ENCODE peak calls at places on chromosome 15, in six cellular contexts. L is fibroblast of the aortic adventitia; M is nucleus accumbens; Y is activated T-helper 9 cell treated with anti-CD3 and anti-CD28 coated beads, Interleukin-2, amount 50 U/mL, for 16 hours; Q is progenitor cell of endocrine pancreas; H is glomerular endothelial cell. B is an unnamed sample.
A peak's percentile ranks its signal among the peaks of the same experiment; 100 is the strongest.

GRCh38 chr15:67148196-67148701 is 82.8 kb downstream of the SMAD3 start:
- DNase-seq in L (peak; percentile 57), M (no peak), Y (no peak), Q (no peak), H (no peak), B (peak; percentile 74)

GRCh38 chr15:29920515-29920914 is 98.2 kb upstream of the TJP1 start:
- DNase-seq in L (no peak), M (no peak), Y (no peak), Q (no peak), H (no peak), B (peak; percentile 59)

GRCh38 chr15:100123611-100124010 is 218.2 kb downstream of the ADAMTS17 start:
- DNase-seq in L (no peak), M (no peak), Y (no peak), Q (no peak), H (no peak), B (no peak)

GRCh38 chr15:25241241-25241801 is 197.5 kb downstream of the UBE3A start:
- DNase-seq in L (no peak), M (no peak), Y (no peak), Q (no peak), H (no peak), B (no peak)

GRCh38 chr15:77504310-77504709 is 83.6 kb downstream of the HMG20A start:
- DNase-seq in L (no peak), M (no peak), Y (no peak), Q (no peak), H (no peak), B (peak; percentile 36)

GRCh38 chr15:73328149-73328820 is 40.5 kb downstream of the HCN4 start:
- DNase-seq in L (no peak), M (no peak), Y (no peak), Q (no peak), H (no peak), B (no peak)

GRCh38 chr15:39216816-39217215 is 364.1 kb upstream of the THBS1 start:
- DNase-seq in L (no peak), M (no peak), Y (no peak), Q (no peak), H (no peak), B (no peak)

GRCh38 chr15:43777293-43777819 is 590 bp upstream of the ELL3 start:
- DNase-seq in L (peak; percentile 75), M (no peak), Y (peak; percentile 70), Q (peak; percentile 38), H (no peak), B (peak; percentile 85)

GRCh38 chr15:57562220-57562769 is 29.4 kb upstream of the MYZAP start:
- DNase-seq in L (no peak), M (no peak), Y (no peak), Q (no peak), H (no peak), B (no peak)

GRCh38 chr15:87477759-87478687 is 778.5 kb downstream of the NTRK3 start:
- DNase-seq in L (peak; percentile 88), M (no peak), Y (no peak), Q (no peak), H (no peak), B (peak; percentile 90)

GRCh38 chr15:57124036-57124435 is 205.6 kb downstream of the TCF12 start:
- DNase-seq in L (no peak), M (no peak), Y (no peak), Q (no peak), H (no peak), B (no peak)

GRCh38 chr15:90261811-90262210 is 3.7 kb upstream of the NGRN start:
- DNase-seq in L (peak; percentile 54), M (no peak), Y (no peak), Q (no peak), H (no peak), B (peak; percentile 22)

GRCh38 chr15:22873204-22873701 is 34.8 kb downstream of the NIPA2 start:
- DNase-seq in L (peak; percentile 57), M (no peak), Y (no peak), Q (no peak), H (no peak), B (peak; percentile 95)

GRCh38 chr15:69624816-69625215 is 172.2 kb downstream of the RPLP1 start:
- DNase-seq in L (no peak), M (no peak), Y (no peak), Q (no peak), H (no peak), B (no peak)

GRCh38 chr15:78492841-78493240 is 14.5 kb upstream of the HYKK start:
- DNase-seq in L (peak; percentile 67), M (no peak), Y (no peak), Q (no peak), H (no peak), B (no peak)

GRCh38 chr15:93664180-93664951 is 567.0 kb upstream of the MCTP2 start:
- DNase-seq in L (no peak), M (no peak), Y (no peak), Q (no peak), H (no peak), B (no peak)

GRCh38 chr15:52236015-52236414 is 44.8 kb upstream of the GNB5 start:
- DNase-seq in L (no peak), M (no peak), Y (no peak), Q (no peak), H (no peak), B (peak; percentile 18)

GRCh38 chr15:98174286-98174685 is 213.8 kb downstream of the ARRDC4 start:
- DNase-seq in L (no peak), M (no peak), Y (no peak), Q (no peak), H (no peak), B (peak; percentile 5)

GRCh38 chr15:70361891-70362290 is 264.2 kb upstream of the TLE3 start:
- DNase-seq in L (no peak), M (no peak), Y (no peak), Q (no peak), H (no peak), B (no peak)

GRCh38 chr15:74857082-74857655 is 14.2 kb upstream of the ULK3 start:
- DNase-seq in L (no peak), M (no peak), Y (no peak), Q (no peak), H (no peak), B (no peak)

GRCh38 chr15:68888419-68888818 is 41.9 kb upstream of the SPESP1 start:
- DNase-seq in L (no peak), M (no peak), Y (no peak), Q (no peak), H (no peak), B (no peak)

GRCh38 chr15:39926526-39926925 is 6.5 kb upstream of the GPR176 start:
- DNase-seq in L (no peak), M (no peak), Y (no peak), Q (no peak), H (no peak), B (no peak)

GRCh38 chr15:43243246-43243645 is 22.4 kb upstream of the EPB42 start:
- DNase-seq in L (no peak), M (no peak), Y (no peak), Q (no peak), H (no peak), B (no peak)

GRCh38 chr15:35141743-35142356 is 56.8 kb upstream of the NANOGP8 start:
- DNase-seq in L (peak; percentile 84), M (no peak), Y (no peak), Q (no peak), H (no peak), B (peak; percentile 49)

GRCh38 chr15:63553388-63553791 is 43.8 kb upstream of the FBXL22 start:
- DNase-seq in L (peak; percentile 96), M (no peak), Y (no peak), Q (no peak), H (peak; percentile 65), B (peak; percentile 91)

GRCh38 chr15:88702983-88703382 is 64.2 kb downstream of the ISG20 start:
- DNase-seq in L (no peak), M (no peak), Y (no peak), Q (no peak), H (no peak), B (no peak)